ENCODE peak calls at places on chromosomes 5 and 9, in four cellular contexts. G, A, P and O are unnamed samples.

GRCh38 chr5:79800979-79801827 is 111.6 kb downstream of the CMYA5 start:
- DNase-seq in G (no peak), A (no peak), P (no peak), O (peak)

GRCh38 chr9:128056887-128057723 is 10.0 kb downstream of the NAIF1 start:
- DNase-seq in G (no peak), A (no peak), P (peak), O (no peak)

GRCh38 chr5:58019614-58020013 is 440.3 kb downstream of the PLK2 start:
- DNase-seq in G (no peak), A (peak), P (no peak), O (peak)

GRCh38 chr5:14364096-14364495 is 217.5 kb upstream of the OTULINL start:
- DNase-seq in G (no peak), A (no peak), P (no peak), O (peak)

GRCh38 chr5:98428806-98429205 is 344.7 kb upstream of the RGMB start:
- DNase-seq in G (peak), A (no peak), P (no peak), O (peak)

GRCh38 chr5:6715758-6716633 is 2.8 kb downstream of the TENT4A start:
- DNase-seq in G (no peak), A (no peak), P (no peak), O (no peak)

GRCh38 chr5:82045526-82046267 is 73.9 kb downstream of the ATG10 start:
- DNase-seq in G (peak), A (no peak), P (no peak), O (peak)

GRCh38 chr9:134403292-134403681 is 77.0 kb downstream of the RXRA start:
- DNase-seq in G (no peak), A (no peak), P (no peak), O (no peak)

GRCh38 chr5:147396070-147396469 is 113.8 kb downstream of the DPYSL3 start:
- DNase-seq in G (no peak), A (no peak), P (no peak), O (no peak)

GRCh38 chr5:74950836-74951515 is 84.8 kb upstream of the FAM169A start:
- DNase-seq in G (peak), A (no peak), P (no peak), O (no peak)

GRCh38 chr5:78007232-78007631 is 231.1 kb upstream of the TBCA start:
- DNase-seq in G (no peak), A (no peak), P (no peak), O (no peak)

GRCh38 chr9:13139641-13140171 is 139.8 kb downstream of the MPDZ start:
- DNase-seq in G (peak), A (no peak), P (no peak), O (peak)

GRCh38 chr9:99143661-99144060 is 38.7 kb downstream of the TGFBR1 start:
- DNase-seq in G (no peak), A (no peak), P (no peak), O (peak)

GRCh38 chr5:133116601-133117000 is 64.8 kb downstream of the HSPA4 start:
- DNase-seq in G (no peak), A (no peak), P (no peak), O (no peak)

GRCh38 chr9:114452219-114453169 is 52.8 kb downstream of the WHRN start:
- DNase-seq in G (no peak), A (peak), P (no peak), O (peak)

GRCh38 chr5:107431998-107432397 is 238.7 kb downstream of the EFNA5 start:
- DNase-seq in G (no peak), A (no peak), P (no peak), O (peak)

GRCh38 chr5:136058031-136058971 is 29.5 kb downstream of the TGFBI start:
- DNase-seq in G (peak), A (no peak), P (peak), O (peak)

GRCh38 chr9:93596399-93596798 is 20.0 kb downstream of the PHF2 start:
- DNase-seq in G (no peak), A (no peak), P (no peak), O (no peak)

GRCh38 chr5:90227688-90228087 is 181.9 kb downstream of the CETN3 start:
- DNase-seq in G (no peak), A (no peak), P (no peak), O (no peak)

GRCh38 chr9:68653141-68653595 is 51.9 kb upstream of the PIP5K1B start:
- DNase-seq in G (no peak), A (no peak), P (no peak), O (no peak)

GRCh38 chr5:122478741-122479459 is 166.9 kb downstream of the SNCAIP start:
- DNase-seq in G (no peak), A (no peak), P (no peak), O (no peak)

GRCh38 chr5:147169399-147169798 is 65.4 kb upstream of the STK32A start:
- DNase-seq in G (no peak), A (no peak), P (no peak), O (peak)

GRCh38 chr5:125045647-125046046 is 299.2 kb upstream of the ZNF608 start:
- DNase-seq in G (no peak), A (no peak), P (no peak), O (peak)

GRCh38 chr5:109252731-109253130 is 157.0 kb downstream of the PJA2 start:
- DNase-seq in G (no peak), A (no peak), P (no peak), O (peak)

GRCh38 chr5:103066346-103066745 is 53.6 kb downstream of the GIN1 start:
- DNase-seq in G (no peak), A (no peak), P (no peak), O (no peak)

GRCh38 chr9:89598926-89599325 is 5.9 kb upstream of the GADD45G start:
- DNase-seq in G (no peak), A (no peak), P (no peak), O (no peak)

GRCh38 chr5:52580921-52581320 is 206.8 kb upstream of the ITGA1 start:
- DNase-seq in G (peak), A (no peak), P (no peak), O (peak)

GRCh38 chr9:70006299-70006698 is 37.3 kb upstream of the MAMDC2 start:
- DNase-seq in G (no peak), A (no peak), P (no peak), O (no peak)

GRCh38 chr9:31210982-31211570 is 1173.4 kb upstream of the ACO1 start:
- DNase-seq in G (no peak), A (no peak), P (peak), O (peak)

GRCh38 chr9:69395718-69396117 is 70.7 kb downstream of the ENTREP1 start:
- DNase-seq in G (no peak), A (no peak), P (no peak), O (no peak)

GRCh38 chr5:32628049-32628803 is 42.9 kb downstream of the SUB1 start:
- DNase-seq in G (no peak), A (no peak), P (no peak), O (peak)

GRCh38 chr5:14153932-14154646 is 10.9 kb downstream of the TRIO start:
- DNase-seq in G (peak), A (peak), P (peak), O (peak)

GRCh38 chr9:88174324-88174723 is 36.0 kb upstream of the SPATA31C2 start:
- DNase-seq in G (no peak), A (no peak), P (peak), O (no peak)

GRCh38 chr5:112995764-112996618 is 19.4 kb downstream of the DCP2 start:
- DNase-seq in G (peak), A (peak), P (peak), O (peak)

GRCh38 chr9:5988265-5988664 is 27.2 kb downstream of the RANBP6 start:
- DNase-seq in G (no peak), A (no peak), P (no peak), O (no peak)

GRCh38 chr5:43369651-43370050 is 42.5 kb downstream of the CCL28 start:
- DNase-seq in G (no peak), A (no peak), P (no peak), O (no peak)

GRCh38 chr5:89417990-89418820 is 535.2 kb upstream of the MEF2C start:
- DNase-seq in G (peak), A (no peak), P (no peak), O (peak)

GRCh38 chr9:124084087-124084486 is 72.5 kb downstream of the LHX2 start:
- DNase-seq in G (no peak), A (no peak), P (no peak), O (no peak)

GRCh38 chr9:124082622-124083021 is 71.1 kb downstream of the LHX2 start:
- DNase-seq in G (no peak), A (no peak), P (no peak), O (no peak)

GRCh38 chr9:124088476-124088837 is 76.9 kb downstream of the LHX2 start:
- DNase-seq in G (no peak), A (no peak), P (no peak), O (no peak)

DNA sequence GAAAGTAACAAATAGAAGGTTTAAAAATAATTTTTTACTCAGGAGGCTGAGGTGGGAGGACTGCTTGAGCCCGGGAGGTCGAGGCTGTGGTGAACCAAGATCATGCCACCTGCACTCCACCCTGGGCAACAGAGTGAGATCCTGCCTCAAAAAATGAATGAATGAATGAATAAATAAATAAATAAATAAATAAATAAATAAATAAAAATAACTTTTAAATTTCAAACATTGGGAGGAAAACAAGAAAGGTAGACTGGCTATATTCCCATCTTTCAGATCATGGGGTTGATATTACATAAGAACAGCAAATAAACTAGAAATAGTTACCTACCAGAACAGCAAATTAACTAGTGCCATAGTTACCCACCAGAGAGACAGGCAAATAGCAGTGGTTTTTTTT is 75.7 kb downstream of the LHX2 start:
- DNase-seq in G (no peak), A (no peak), P (no peak), O (no peak)
- H3K4me3 ChIP-seq in G (no peak), A (no peak), P (no peak), O (no peak)

GRCh38 chr9:109182940-109183798 is 16.1 kb upstream of the FRRS1L start:
- DNase-seq in G (peak), A (peak), P (peak), O (peak)
- TF ChIP-seq CTCF in G (peak), A (peak), P (peak), O (peak)

GRCh38 chr9:111525056-111525977 is at the start of gene ZNF483:
- DNase-seq in G (peak), A (peak), P (peak), O (peak)
- H3K4me3 ChIP-seq in G (peak), A (peak), P (peak), O (peak)

GRCh38 chr5:171999877-172000276 is 6.6 kb downstream of the FBXW11 start:
- DNase-seq in G (no peak), A (no peak), P (no peak), O (no peak)

GRCh38 chr5:172004824-172005237 is 1.6 kb downstream of the FBXW11 start:
- DNase-seq in G (no peak), A (no peak), P (no peak), O (peak)

GRCh38 chr5:172003750-172004149 is 2.7 kb downstream of the FBXW11 start:
- DNase-seq in G (no peak), A (no peak), P (no peak), O (no peak)

GRCh38 chr5:172002840-172003512 is 3.5 kb downstream of the FBXW11 start:
- DNase-seq in G (no peak), A (no peak), P (no peak), O (no peak)

GRCh38 chr5:172002310-172002709 is 4.1 kb downstream of the FBXW11 start:
- DNase-seq in G (no peak), A (peak), P (peak), O (peak)
- TF ChIP-seq CTCF in G (peak), A (peak), P (peak), O (peak)